ENCODE peak calls at places on chromosomes 4 and X, in four cellular contexts. U is K562, Z is WTC11, E is SK-N-SH. D is an unnamed sample.

GRCh38 chrX:65707153-65707552 is 39.7 kb downstream of the MSN start:
- DNase-seq in U (no peak), Z (no peak), E (no peak), D (no peak)

GRCh38 chrX:18981124-18981807 is 2.6 kb downstream of the PHKA2 start:
- DNase-seq in U (no peak), Z (no peak), E (no peak), D (no peak)

GRCh38 chrX:119673336-119673735 is 19.6 kb downstream of the SEPTIN6 start:
- DNase-seq in U (no peak), Z (no peak), E (no peak), D (no peak)

GRCh38 chr4:106201373-106201772 is 114.6 kb downstream of the TBCK start:
- DNase-seq in U (no peak), Z (no peak), E (peak), D (no peak)

GRCh38 chr4:123430031-123430430 is 33.4 kb downstream of the SPRY1 start:
- DNase-seq in U (peak), Z (no peak), E (no peak), D (no peak)

GRCh38 chr4:3401436-3402171 is 40.2 kb upstream of the HGFAC start:
- DNase-seq in U (no peak), Z (no peak), E (no peak), D (no peak)

GRCh38 chrX:39821011-39821708 is 276.6 kb downstream of the BCOR start:
- DNase-seq in U (no peak), Z (peak), E (peak), D (peak)

GRCh38 chrX:18899796-18900380 is 84.0 kb downstream of the PHKA2 start:
- DNase-seq in U (no peak), Z (peak), E (peak), D (no peak)

GRCh38 chr4:103074598-103075434 is 1.7 kb downstream of the SLC9B2 start:
- DNase-seq in U (no peak), Z (no peak), E (no peak), D (no peak)

GRCh38 chrX:116239944-116240391 is 69.4 kb downstream of the AGTR2 start:
- DNase-seq in U (no peak), Z (no peak), E (no peak), D (no peak)

GRCh38 chr4:155207534-155208257 is 740 bp upstream of the NPY2R start:
- DNase-seq in U (no peak), Z (peak), E (peak), D (peak)

GRCh38 chrX:67724359-67725110 is 180.7 kb downstream of the AR start:
- DNase-seq in U (no peak), Z (peak), E (no peak), D (no peak)

GRCh38 chrX:2608638-2609430 is 82.3 kb upstream of the CD99 start:
- DNase-seq in U (peak), Z (peak), E (peak), D (peak)

GRCh38 chr4:140185725-140186124 is 31.7 kb upstream of the MAML3 start:
- DNase-seq in U (no peak), Z (no peak), E (no peak), D (no peak)

GRCh38 chr4:40317921-40318658 is 17.0 kb upstream of the CHRNA9 start:
- DNase-seq in U (no peak), Z (no peak), E (no peak), D (no peak)

GRCh38 chrX:101749436-101749835 is 89.8 kb upstream of the ARMCX2 start:
- DNase-seq in U (no peak), Z (no peak), E (no peak), D (no peak)

DNA sequence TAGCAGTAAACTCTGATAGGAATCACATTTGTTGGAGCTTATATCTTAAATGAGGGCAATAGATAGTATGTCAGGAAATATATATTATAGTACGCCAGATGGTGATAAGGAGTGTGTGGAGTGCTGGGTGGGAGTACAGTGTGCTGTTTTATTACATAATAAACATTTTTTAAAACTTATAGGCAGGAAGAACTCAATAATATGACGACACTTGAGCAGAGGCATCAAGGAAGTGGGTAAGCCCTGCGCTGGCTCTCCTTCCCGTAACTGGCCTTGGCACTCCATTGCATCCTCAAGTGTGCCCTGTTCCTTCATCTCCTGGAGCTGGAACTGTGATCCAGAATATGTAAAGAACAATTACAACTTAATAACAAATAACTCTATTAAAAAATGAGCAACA is 123.8 kb downstream of the ELOVL6 start:
- DNase-seq in U (no peak), Z (no peak), E (no peak), D (no peak)
- TF ChIP-seq USF2 in U (no peak), Z (no peak), E (no peak), D (no peak)

DNA sequence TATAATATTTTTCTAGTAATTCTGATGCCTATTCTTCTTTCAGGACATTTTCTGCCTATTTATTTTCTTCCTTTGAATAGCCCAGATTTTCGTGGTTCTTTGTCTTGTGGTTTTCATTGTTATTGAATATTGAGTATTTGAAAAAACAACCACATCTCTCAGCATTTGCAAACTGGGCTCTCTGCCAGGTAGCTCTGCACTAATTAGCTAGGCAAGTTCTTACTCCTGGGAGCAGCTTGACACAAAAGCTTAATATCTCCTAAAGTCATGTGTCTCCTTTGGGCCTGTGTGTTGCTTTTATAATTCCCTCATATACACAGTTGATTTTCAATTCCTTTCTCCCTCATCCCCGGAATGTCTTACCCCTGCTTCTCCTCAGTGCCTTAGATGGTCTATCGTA is 413.5 kb upstream of the GRIA3 start:
- DNase-seq in U (no peak), Z (no peak), E (no peak), D (no peak)
- TF ChIP-seq TEAD4 in U (no peak), Z (no peak), E (no peak), D (no peak)

GRCh38 chr4:142741995-142742394 is 104.1 kb downstream of the INPP4B start:
- DNase-seq in U (no peak), Z (no peak), E (no peak), D (no peak)

DNA sequence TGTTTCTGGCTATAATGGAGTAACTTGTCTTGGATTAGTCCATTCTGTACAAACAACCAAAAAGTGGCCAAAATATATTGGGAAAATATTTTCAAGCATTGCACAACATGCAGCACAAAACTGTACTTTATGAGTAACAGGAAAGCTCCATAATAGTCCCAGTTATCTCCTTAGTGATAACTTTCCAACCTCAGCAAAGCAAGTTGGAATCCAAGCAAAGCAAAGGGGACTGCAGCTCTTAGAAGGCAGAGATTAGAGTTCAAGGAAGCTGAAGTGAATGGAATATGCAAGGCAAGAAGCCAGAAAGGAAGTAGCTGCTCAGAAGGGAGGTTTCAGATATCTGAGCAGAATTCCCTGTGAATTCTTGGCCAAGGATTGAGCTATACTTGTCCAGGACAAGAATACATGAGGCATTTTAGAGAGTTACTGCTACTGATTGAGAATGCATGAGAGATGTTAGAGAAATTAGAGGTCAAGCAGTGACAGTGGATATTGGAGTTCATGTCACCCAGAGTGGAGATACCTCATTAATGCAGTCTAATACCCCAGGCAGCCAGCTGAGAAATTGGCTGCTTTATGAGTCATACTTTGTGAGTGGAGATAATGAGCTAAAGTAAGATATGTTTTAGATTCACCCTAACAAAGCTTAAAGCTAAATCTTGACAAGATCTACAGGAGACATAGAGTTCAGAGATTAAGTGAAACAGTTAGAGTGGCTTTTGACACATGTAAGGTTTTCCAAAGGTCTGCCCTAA is 102.9 kb downstream of the INPP4B start:
- DNase-seq in U (no peak), Z (no peak), E (no peak), D (no peak)
- TF ChIP-seq USF2 in U (no peak), Z (no peak), E (no peak), D (no peak)

GRCh38 chrX:132444936-132445335 is 43.9 kb downstream of the MBNL3 start:
- DNase-seq in U (no peak), Z (no peak), E (no peak), D (no peak)
- TF ChIP-seq TEAD4 in U (no peak), Z (no peak), E (no peak), D (no peak)

DNA sequence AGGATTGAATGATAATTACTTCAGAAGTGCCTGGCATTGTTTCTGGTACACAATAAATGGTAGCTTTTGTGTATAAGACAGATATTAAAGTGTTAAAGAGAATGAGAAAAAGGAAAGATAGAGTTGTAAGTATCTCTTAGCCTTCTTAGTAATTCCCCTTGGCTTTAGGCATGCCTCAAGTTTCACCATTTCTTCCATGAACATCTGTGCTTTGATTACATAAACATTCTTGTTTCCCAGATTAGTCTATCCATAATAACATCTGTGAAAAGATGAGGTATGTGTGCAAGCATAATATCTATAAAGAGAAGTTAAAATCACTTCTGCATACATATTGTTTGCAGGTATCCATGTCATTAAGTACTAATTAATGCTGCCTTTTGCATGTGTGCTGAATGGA is 230.9 kb upstream of the TEX13A start:
- DNase-seq in U (no peak), Z (no peak), E (no peak), D (no peak)
- TF ChIP-seq USF2 in U (no peak), Z (no peak), E (no peak), D (no peak)

GRCh38 chrX:37578045-37578444 is 6.6 kb downstream of the LANCL3 start:
- DNase-seq in U (no peak), Z (no peak), E (no peak), D (no peak)

DNA sequence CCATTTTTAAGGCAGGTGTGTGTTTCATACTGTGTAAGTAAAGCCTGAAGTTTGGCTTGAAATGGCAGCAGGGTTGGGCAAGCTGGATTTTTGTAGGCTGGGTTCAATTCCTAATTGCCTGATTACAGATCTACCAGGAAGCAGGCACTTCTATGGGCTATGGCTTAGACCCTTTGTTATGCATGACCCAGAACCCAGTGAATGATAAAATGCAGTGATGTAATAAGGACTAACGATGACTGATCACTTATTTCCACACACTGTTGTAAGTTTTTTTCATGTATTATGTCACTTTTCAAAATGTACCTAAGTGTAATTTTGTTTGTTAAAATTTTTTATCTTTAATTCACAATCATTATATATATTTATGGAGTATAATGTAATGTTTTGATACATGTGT is 8.6 kb downstream of the LANCL3 start:
- DNase-seq in U (no peak), Z (no peak), E (no peak), D (no peak)
- TF ChIP-seq TEAD4 in U (no peak), Z (no peak), E (no peak), D (no peak)

GRCh38 chr4:6892190-6892908 is 17.3 kb upstream of the TBC1D14 start:
- DNase-seq in U (peak), Z (peak), E (no peak), D (no peak)
- TF ChIP-seq USF2 in U (no peak), Z (no peak), E (no peak), D (no peak)

GRCh38 chrX:10952619-10953018 is 158.5 kb upstream of the HCCS start:
- DNase-seq in U (no peak), Z (no peak), E (no peak), D (no peak)
- TF ChIP-seq TEAD4 in U (no peak), Z (no peak), E (no peak), D (no peak)

DNA sequence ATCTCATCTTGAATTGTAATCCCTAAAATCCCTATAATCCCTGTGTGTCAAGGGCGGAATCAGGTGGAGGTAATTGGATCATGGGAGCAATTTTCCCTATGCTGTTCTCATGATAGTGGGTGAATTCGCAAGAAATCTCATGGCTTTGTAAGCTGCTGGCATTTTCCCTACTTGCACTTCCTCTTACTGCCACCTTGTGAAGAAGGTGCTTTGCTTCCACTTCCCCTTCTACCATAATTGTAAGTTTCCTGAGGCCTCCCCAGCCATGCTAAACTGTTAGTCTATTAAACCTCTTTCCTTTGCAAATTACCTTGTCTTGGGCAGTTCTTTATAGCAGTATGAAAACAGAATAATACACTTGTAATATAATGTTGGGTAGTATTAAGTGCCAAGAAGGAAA is 1087.4 kb upstream of the SLIT2 start:
- DNase-seq in U (no peak), Z (no peak), E (no peak), D (no peak)
- TF ChIP-seq USF2 in U (no peak), Z (no peak), E (no peak), D (no peak)